ENCODE peak calls at places on chromosomes 16 and 17, in nine cellular contexts. I is CD4-positive, alpha-beta memory T cell; K is kidney; U is heart right ventricle; V is vagina; Z is tibial artery; F is astrocyte of the spinal cord; Q is ascending aorta; X is HAP-1. S is an unnamed sample.

GRCh38 chr17:7204335-7204734 is 15.3 kb downstream of the DLG4 start:
- DNase-seq in I (no peak), K (peak; percentile 82), U (no peak), V (no peak), Z (no peak), F (no peak), Q (no peak), X (no peak), S (no peak)

GRCh38 chr17:78379134-78379497 is 667 bp downstream of the PGS1 start:
- DNase-seq in I (no peak), K (no peak), U (no peak), V (no peak), Z (no peak), F (peak; percentile 79), Q (no peak), X (no peak), S (peak; percentile 95)

GRCh38 chr17:80063815-80064585 is 27.6 kb downstream of the CCDC40 start:
- DNase-seq in I (no peak), K (peak; percentile 96), U (peak; percentile 38), V (no peak), Z (peak; percentile 64), F (peak; percentile 58), Q (peak; percentile 21), X (no peak), S (peak; percentile 81)

GRCh38 chr17:51909971-51910370 is 248.5 kb downstream of the CA10 start:
- DNase-seq in I (no peak), K (no peak), U (no peak), V (no peak), Z (no peak), F (no peak), Q (no peak), X (no peak), S (no peak)

GRCh38 chr16:85670840-85671239 is 17.9 kb downstream of the GINS2 start:
- DNase-seq in I (no peak), K (peak; percentile 41), U (no peak), V (no peak), Z (no peak), F (no peak), Q (no peak), X (no peak), S (no peak)

GRCh38 chr16:22787456-22788189 is 26.3 kb upstream of the HS3ST2 start:
- DNase-seq in I (no peak), K (no peak), U (no peak), V (no peak), Z (no peak), F (peak; percentile 48), Q (no peak), X (no peak), S (no peak)

GRCh38 chr17:53344778-53345177 is 477.9 kb upstream of the KIF2B start:
- DNase-seq in I (no peak), K (no peak), U (no peak), V (no peak), Z (no peak), F (no peak), Q (no peak), X (no peak), S (no peak)

GRCh38 chr17:75765981-75766380 is 989 bp upstream of the GALK1 start:
- DNase-seq in I (no peak), K (peak; percentile 47), U (no peak), V (no peak), Z (no peak), F (no peak), Q (no peak), X (no peak), S (no peak)

GRCh38 chr17:37700881-37701280 is 44.0 kb downstream of the HNF1B start:
- DNase-seq in I (no peak), K (no peak), U (peak; percentile 26), V (no peak), Z (no peak), F (no peak), Q (no peak), X (no peak), S (no peak)

GRCh38 chr16:3577302-3577752 is at the start of gene NLRC3:
- DNase-seq in I (peak; percentile 49), K (peak; percentile 46), U (no peak), V (no peak), Z (no peak), F (no peak), Q (no peak), X (no peak), S (no peak)

GRCh38 chr17:74922694-74923537 is at the start of gene USH1G:
- DNase-seq in I (no peak), K (peak; percentile 40), U (no peak), V (no peak), Z (no peak), F (no peak), Q (no peak), X (peak; percentile 17), S (no peak)

GRCh38 chr16:89565506-89566372 is 5.3 kb downstream of the RPL13 start:
- DNase-seq in I (no peak), K (peak; percentile 80), U (peak; percentile 58), V (no peak), Z (no peak), F (peak; percentile 43), Q (no peak), X (peak; percentile 40), S (peak; percentile 53)

GRCh38 chr17:17663160-17664072 is 17.8 kb upstream of the RAI1 start:
- DNase-seq in I (peak; percentile 76), K (peak; percentile 90), U (peak; percentile 40), V (no peak), Z (no peak), F (peak; percentile 95), Q (no peak), X (peak; percentile 48), S (peak; percentile 96)

GRCh38 chr17:68600881-68601564 is at the start of gene FAM20A:
- DNase-seq in I (no peak), K (peak; percentile 86), U (peak; percentile 61), V (no peak), Z (no peak), F (no peak), Q (no peak), X (peak; percentile 30), S (peak; percentile 43)
- H3K4me3 ChIP-seq in I (no peak within 1 kb of the TSS), K (peak within 1 kb of the TSS; percentile 64), U (peak within 1 kb of the TSS; percentile 51), V (peak within 1 kb of the TSS; percentile 84), Z (peak within 1 kb of the TSS; percentile 39), F (peak within 1 kb of the TSS; percentile 3), Q (peak within 1 kb of the TSS; percentile 67), X (peak within 1 kb of the TSS; percentile 56), S (peak within 1 kb of the TSS; percentile 40)

DNA sequence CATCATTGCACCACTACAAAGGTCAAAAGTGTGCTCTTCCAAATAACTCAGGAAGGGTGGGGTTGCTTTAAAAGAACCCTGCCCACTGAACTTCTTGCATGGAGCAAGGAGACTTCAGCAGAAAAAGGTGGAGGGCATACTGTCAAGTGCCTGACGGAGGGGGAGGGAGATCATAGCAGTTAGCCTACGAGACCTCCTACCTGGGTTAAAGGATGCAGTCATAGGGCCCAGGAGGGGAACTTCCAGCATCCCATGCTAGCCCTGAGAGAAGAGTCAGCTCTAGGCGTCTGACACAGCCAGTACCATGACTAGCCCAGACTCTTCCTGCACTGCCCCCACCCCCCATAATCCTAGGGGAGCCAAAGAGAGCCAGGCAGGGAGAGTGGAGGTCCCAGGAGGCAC is 45.3 kb upstream of the MSI2 start:
- DNase-seq in I (no peak), K (no peak), U (no peak), V (no peak), Z (no peak), F (no peak), Q (no peak), X (no peak), S (peak; percentile 46)
- H3K4me3 ChIP-seq in I (no peak overlapping the region), K (no peak overlapping the region), U (no peak overlapping the region), V (no peak overlapping the region), Z (no peak overlapping the region), F (no peak overlapping the region), Q (no peak overlapping the region), X (no peak overlapping the region), S (no peak overlapping the region)

DNA sequence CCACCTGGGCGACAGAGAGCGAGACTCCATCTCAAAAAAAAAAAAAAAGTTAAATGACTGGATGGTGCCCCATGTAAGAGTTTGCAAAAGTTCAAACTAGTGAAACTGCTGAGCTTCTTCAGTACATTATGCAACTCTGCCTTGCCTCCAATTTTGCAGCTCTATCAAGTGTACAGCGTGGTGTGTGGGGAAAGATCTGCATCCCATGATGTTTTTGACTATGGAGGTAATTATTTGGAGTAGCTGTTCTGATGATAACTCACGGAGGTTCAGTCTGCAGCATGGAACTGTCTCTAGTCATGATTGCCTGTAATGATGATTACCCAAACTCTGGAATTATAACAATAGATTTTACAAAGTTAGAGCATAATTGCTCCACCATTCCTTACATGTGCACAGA is 149.6 kb downstream of the PITPNC1 start:
- DNase-seq in I (no peak), K (no peak), U (no peak), V (no peak), Z (no peak), F (no peak), Q (no peak), X (no peak), S (no peak)
- H3K4me3 ChIP-seq in I (no peak overlapping the region), K (no peak overlapping the region), U (no peak overlapping the region), V (no peak overlapping the region), Z (no peak overlapping the region), F (no peak overlapping the region), Q (no peak overlapping the region), X (no peak overlapping the region), S (no peak overlapping the region)

GRCh38 chr16:324451-325334 is 27.8 kb downstream of the AXIN1 start:
- DNase-seq in I (peak; percentile 93), K (no peak), U (no peak), V (no peak), Z (no peak), F (no peak), Q (no peak), X (no peak), S (no peak)

GRCh38 chr16:324201-324450 is 28.4 kb downstream of the AXIN1 start:
- DNase-seq in I (no peak), K (no peak), U (no peak), V (no peak), Z (no peak), F (no peak), Q (no peak), X (no peak), S (no peak)

GRCh38 chr16:322476-323143 is 29.9 kb downstream of the AXIN1 start:
- DNase-seq in I (no peak), K (no peak), U (no peak), V (no peak), Z (no peak), F (no peak), Q (no peak), X (no peak), S (no peak)

GRCh38 chr16:321532-321931 is 31.0 kb downstream of the AXIN1 start:
- DNase-seq in I (no peak), K (no peak), U (no peak), V (no peak), Z (no peak), F (no peak), Q (no peak), X (no peak), S (no peak)

DNA sequence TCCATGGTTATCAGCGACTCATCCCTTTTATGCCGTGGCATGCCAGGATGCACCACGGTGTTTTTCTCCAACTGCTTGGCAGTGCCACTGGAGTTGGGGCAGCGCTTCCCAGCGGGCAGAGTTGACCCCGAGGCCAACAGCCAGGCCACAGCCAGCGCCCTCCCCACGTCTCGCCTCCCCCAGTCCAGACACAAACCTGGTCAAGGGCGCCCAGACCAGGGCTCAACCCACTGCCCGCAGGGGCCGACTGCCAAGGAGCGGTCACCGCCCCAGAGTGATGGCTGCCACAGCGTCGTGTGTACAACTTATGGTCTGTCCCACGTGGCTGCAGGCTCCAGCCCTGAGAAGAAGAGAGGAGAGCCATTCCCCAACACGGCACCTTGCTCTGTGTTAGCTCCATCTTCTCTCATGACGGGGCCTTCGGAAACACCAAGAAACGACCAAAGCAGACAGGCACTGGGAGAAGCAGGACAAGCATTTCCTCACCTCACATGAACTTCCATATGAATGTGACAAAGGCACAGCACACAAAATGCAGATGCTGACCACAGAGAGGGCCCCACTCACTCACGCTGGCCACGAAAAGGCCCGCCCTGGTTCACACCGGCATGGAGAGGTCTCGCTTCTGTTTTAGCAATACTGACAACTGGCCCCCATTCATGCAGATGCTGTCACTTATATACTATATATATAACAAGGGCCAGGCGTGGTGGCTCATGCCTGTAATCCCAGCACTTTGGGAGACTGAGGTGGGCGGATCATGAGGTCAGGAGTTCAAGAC is 27.0 kb downstream of the AXIN1 start:
- DNase-seq in I (no peak), K (no peak), U (no peak), V (no peak), Z (no peak), F (no peak), Q (no peak), X (no peak), S (no peak)
- H3K4me3 ChIP-seq in I (peak overlapping the region; percentile 60), K (no peak overlapping the region), U (no peak overlapping the region), V (no peak overlapping the region), Z (no peak overlapping the region), F (no peak overlapping the region), Q (no peak overlapping the region), X (no peak overlapping the region), S (no peak overlapping the region)